ENCODE peak calls at places on chromosomes 3 and 15, in seven cellular contexts. Q is GM12865, X is GM23338, I is choroid plexus epithelial cell, L is tibial artery, O is Panc1, M is GM06990. V is an unnamed sample.

GRCh38 chr3:188772886-188773285 is 398.9 kb upstream of the TPRG1 start:
- DNase-seq in Q (no peak), X (no peak), I (peak; percentile 89), L (no peak), O (peak; percentile 15), M (no peak), V (no peak)

GRCh38 chr15:38401716-38402115 is 52.2 kb upstream of the FAM98B start:
- DNase-seq in Q (no peak), X (no peak), I (peak; percentile 9), L (no peak), O (no peak), M (no peak), V (no peak)

GRCh38 chr3:58034738-58035511 is 26.7 kb downstream of the FLNB start:
- DNase-seq in Q (peak; percentile 93), X (peak; percentile 41), I (no peak), L (no peak), O (no peak), M (peak; percentile 70), V (no peak)

GRCh38 chr3:149435936-149436885 is 38.3 kb upstream of the TM4SF4 start:
- DNase-seq in Q (no peak), X (peak; percentile 8), I (peak; percentile 31), L (no peak), O (no peak), M (no peak), V (no peak)

GRCh38 chr3:111392911-111393351 is 149.1 kb upstream of the CD96 start:
- DNase-seq in Q (no peak), X (peak; percentile 11), I (peak; percentile 8), L (no peak), O (no peak), M (no peak), V (no peak)

GRCh38 chr15:43505723-43506122 is 11.7 kb upstream of the MAP1A start:
- DNase-seq in Q (no peak), X (no peak), I (peak; percentile 94), L (no peak), O (no peak), M (no peak), V (no peak)

GRCh38 chr3:46030626-46031025 is 3.3 kb upstream of the XCR1 start:
- DNase-seq in Q (no peak), X (no peak), I (no peak), L (no peak), O (no peak), M (no peak), V (no peak)

GRCh38 chr15:87639305-87640011 is 617.1 kb downstream of the NTRK3 start:
- DNase-seq in Q (no peak), X (no peak), I (no peak), L (no peak), O (no peak), M (no peak), V (no peak)

GRCh38 chr3:38454179-38454883 is 641 bp downstream of the ACVR2B start:
- DNase-seq in Q (peak; percentile 48), X (peak; percentile 57), I (peak; percentile 25), L (no peak), O (no peak), M (peak; percentile 50), V (peak; percentile 76)

GRCh38 chr3:71083726-71084131 is 499.8 kb downstream of the FOXP1 start:
- DNase-seq in Q (peak; percentile 78), X (no peak), I (no peak), L (no peak), O (no peak), M (peak; percentile 51), V (no peak)

GRCh38 chr3:16865335-16865734 is 19.4 kb upstream of the PLCL2 start:
- DNase-seq in Q (no peak), X (no peak), I (no peak), L (no peak), O (no peak), M (no peak), V (no peak)

GRCh38 chr3:100957407-100958100 is 35.7 kb downstream of the ABI3BP start:
- DNase-seq in Q (no peak), X (no peak), I (peak; percentile 39), L (no peak), O (no peak), M (no peak), V (no peak)

GRCh38 chr3:146503459-146504202 is 34.3 kb upstream of the PLSCR2 start:
- DNase-seq in Q (peak; percentile 88), X (peak; percentile 29), I (peak; percentile 98), L (no peak), O (peak; percentile 38), M (peak; percentile 63), V (no peak)

GRCh38 chr3:123843668-123844067 is 40.5 kb downstream of the MYLK start:
- DNase-seq in Q (no peak), X (peak; percentile 64), I (peak; percentile 52), L (no peak), O (no peak), M (no peak), V (peak; percentile 13)

GRCh38 chr3:141302364-141303141 is 65.8 kb upstream of the ZBTB38 start:
- DNase-seq in Q (no peak), X (no peak), I (peak; percentile 86), L (peak; percentile 46), O (no peak), M (no peak), V (no peak)

GRCh38 chr15:31781261-31781660 is 249.1 kb upstream of the CHRNA7 start:
- DNase-seq in Q (no peak), X (no peak), I (no peak), L (no peak), O (no peak), M (no peak), V (no peak)

GRCh38 chr3:126208618-126209256 is 28.4 kb upstream of the ALDH1L1 start:
- DNase-seq in Q (no peak), X (no peak), I (peak; percentile 97), L (peak; percentile 91), O (no peak), M (no peak), V (no peak)

GRCh38 chr3:17014734-17015133 is 130.0 kb downstream of the PLCL2 start:
- DNase-seq in Q (no peak), X (no peak), I (no peak), L (no peak), O (no peak), M (no peak), V (no peak)

GRCh38 chr3:124846189-124846588 is 41.0 kb downstream of the ITGB5 start:
- DNase-seq in Q (no peak), X (no peak), I (peak; percentile 90), L (peak; percentile 65), O (no peak), M (no peak), V (no peak)

GRCh38 chr3:135166266-135166825 is 371.3 kb downstream of the EPHB1 start:
- DNase-seq in Q (no peak), X (no peak), I (no peak), L (no peak), O (no peak), M (no peak), V (no peak)

GRCh38 chr3:46944191-46944590 is 32.4 kb downstream of the CCDC12 start:
- DNase-seq in Q (no peak), X (peak; percentile 27), I (no peak), L (no peak), O (no peak), M (no peak), V (no peak)

GRCh38 chr15:45333550-45333949 is 44.8 kb downstream of the GATM start:
- DNase-seq in Q (peak; percentile 3), X (no peak), I (peak; percentile 27), L (peak; percentile 37), O (no peak), M (no peak), V (no peak)

GRCh38 chr3:116166121-116166520 is 279.2 kb downstream of the LSAMP start:
- DNase-seq in Q (no peak), X (no peak), I (no peak), L (no peak), O (no peak), M (no peak), V (no peak)
- H3K4me3 ChIP-seq in Q (no peak overlapping the region), X (no peak overlapping the region), I (no peak overlapping the region), L (no peak overlapping the region), O (no peak overlapping the region), M (no peak overlapping the region), V (no peak overlapping the region)

GRCh38 chr3:42960781-42961180 is 18.3 kb upstream of the GASK1A start:
- DNase-seq in Q (no peak), X (no peak), I (no peak), L (no peak), O (no peak), M (no peak), V (no peak)
- H3K4me3 ChIP-seq in Q (no peak overlapping the region), X (no peak overlapping the region), I (no peak overlapping the region), L (no peak overlapping the region), O (no peak overlapping the region), M (no peak overlapping the region), V (no peak overlapping the region)

DNA sequence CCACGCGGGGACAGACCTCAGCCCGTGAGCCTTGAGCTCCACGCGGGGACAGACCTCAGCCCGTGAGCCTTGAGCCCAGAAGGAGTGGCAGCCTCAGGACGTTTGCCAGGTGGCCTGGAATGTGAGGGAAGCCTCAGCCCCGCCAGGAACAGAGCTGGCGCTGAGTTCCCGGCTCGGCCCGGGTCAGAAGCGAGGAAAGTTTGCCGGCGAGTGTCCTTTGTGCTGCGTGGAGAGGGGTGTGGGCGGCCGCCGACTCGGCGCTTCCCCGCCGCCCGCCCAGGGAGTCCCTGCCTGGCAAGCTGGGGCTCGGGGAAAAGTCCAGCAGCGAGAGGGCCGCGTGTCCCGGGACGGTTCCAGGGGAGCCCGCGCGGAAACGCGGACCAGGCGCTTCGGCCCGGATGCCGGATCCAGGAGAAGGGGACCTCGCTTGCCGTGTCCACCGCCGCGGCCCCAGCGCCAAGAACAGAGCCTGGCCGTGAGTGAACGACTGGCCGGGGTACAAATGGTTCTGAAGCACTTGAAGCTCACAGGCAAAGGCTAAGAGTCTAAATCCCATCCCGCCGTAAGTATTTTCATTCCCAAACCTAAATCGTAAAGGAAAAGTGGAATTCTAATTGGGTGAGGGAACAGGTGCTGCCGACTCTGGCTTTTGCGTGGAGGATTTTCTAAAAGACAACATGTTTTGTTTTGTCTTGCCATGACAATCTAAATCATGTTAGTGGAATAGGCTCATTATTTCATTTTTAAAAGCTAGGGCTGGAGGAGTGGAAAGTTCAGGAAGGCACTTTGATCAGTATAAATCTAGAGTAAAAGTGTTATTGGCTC is 1.7 kb downstream of the LRRN1 start:
- DNase-seq in Q (no peak), X (peak; percentile 60), I (no peak), L (peak; percentile 21), O (no peak), M (no peak), V (peak; percentile 61)
- H3K4me3 ChIP-seq in Q (no peak overlapping the region), X (peak overlapping the region; percentile 53), I (no peak overlapping the region), L (peak overlapping the region; percentile 72), O (no peak overlapping the region), M (no peak overlapping the region), V (peak overlapping the region; percentile 87)

DNA sequence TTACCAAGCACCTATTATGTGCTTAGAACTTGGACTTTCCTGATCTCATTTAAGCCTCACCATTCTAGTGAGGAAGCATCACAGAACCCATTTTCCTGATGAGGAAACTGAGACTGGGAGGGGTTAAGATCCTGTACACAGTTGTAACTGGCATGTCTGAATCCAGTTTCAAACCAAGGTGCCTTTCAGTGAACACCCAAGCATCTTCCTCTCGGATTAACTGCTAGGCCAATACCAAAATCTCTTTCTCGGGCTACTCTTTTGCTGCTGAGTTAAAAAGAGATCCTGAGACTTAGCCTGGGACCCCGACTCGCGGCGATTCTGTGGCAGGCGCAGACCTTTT is 578 bp upstream of the CEMIP start:
- DNase-seq in Q (no peak), X (no peak), I (no peak), L (no peak), O (no peak), M (no peak), V (no peak)
- H3K4me3 ChIP-seq in Q (no peak overlapping the region), X (peak overlapping the region; percentile 77), I (peak overlapping the region; percentile 68), L (peak overlapping the region; percentile 67), O (peak overlapping the region; percentile 50), M (no peak overlapping the region), V (peak overlapping the region; percentile 14)

V was measured in H7.